ENCODE peak calls at places on chromosomes 6 and 20, in ten cellular contexts. T is tibial artery, R is psoas muscle, U is heart left ventricle, H is ascending aorta, Y is pancreas, P is hepatocyte, I is cardiac muscle cell, S is WERI-Rb-1, G is right lobe of liver. F is an unnamed sample.

GRCh38 chr6:56430629-56431600 is 183.5 kb upstream of the COL21A1 start:
- DNase-seq in H (no peak), G (no peak), S (no peak), R (no peak), Y (peak), P (no peak), U (no peak), T (no peak), I (no peak), F (no peak)

GRCh38 chr6:155093430-155093829 is 98.3 kb downstream of the TIAM2 start:
- DNase-seq in T (no peak), S (no peak), U (no peak), H (no peak), R (no peak), G (no peak), I (no peak), P (no peak), Y (no peak), F (no peak)

GRCh38 chr6:109878291-109878690 is 99.8 kb upstream of the GPR6 start:
- DNase-seq in Y (no peak), T (no peak), U (no peak), I (no peak), G (no peak), S (no peak), H (no peak), P (no peak), R (no peak), F (no peak)

GRCh38 chr6:136371951-136372350 is 82.3 kb upstream of the BCLAF1 start:
- DNase-seq in S (no peak), U (no peak), R (no peak), G (no peak), Y (no peak), P (no peak), H (no peak), T (no peak), I (no peak), F (no peak)

GRCh38 chr6:127518212-127518709 is 874 bp downstream of the MTCL3 start:
- DNase-seq in G (no peak), P (no peak), I (no peak), H (no peak), Y (no peak), R (no peak), S (peak), U (no peak), T (no peak), F (no peak)

GRCh38 chr6:144566868-144567615 is 281.9 kb downstream of the UTRN start:
- DNase-seq in P (no peak), G (no peak), R (no peak), I (no peak), U (no peak), H (no peak), T (no peak), Y (no peak), S (no peak), F (no peak)

GRCh38 chr6:109457596-109457996 is 2.0 kb upstream of the MICAL1 start:
- DNase-seq in R (no peak), I (no peak), U (no peak), T (no peak), H (no peak), G (no peak), S (no peak), Y (no peak), P (no peak), F (no peak)

GRCh38 chr6:111210074-111210729 is 122.9 kb downstream of the SLC16A10 start:
- DNase-seq in R (no peak), P (peak), U (no peak), G (no peak), S (peak), I (peak), T (no peak), H (no peak), Y (no peak), F (peak)

GRCh38 chr20:53608456-53609413 is 15.1 kb upstream of the ZNF217 start:
- DNase-seq in S (no peak), P (peak), T (peak), H (no peak), Y (peak), G (no peak), U (peak), I (no peak), R (no peak), F (no peak)

GRCh38 chr6:138162947-138163569 is 1.3 kb downstream of the ARFGEF3 start:
- DNase-seq in Y (no peak), G (no peak), H (no peak), P (no peak), U (no peak), R (no peak), T (no peak), I (no peak), S (no peak), F (no peak)

GRCh38 chr6:163180874-163181541 is 233.5 kb upstream of the QKI start:
- DNase-seq in S (no peak), H (peak), R (peak), I (peak), Y (no peak), T (peak), P (peak), G (peak), U (peak), F (peak)

GRCh38 chr20:42152570-42152969 is 534.4 kb upstream of the CHD6 start:
- DNase-seq in I (no peak), G (no peak), T (no peak), R (no peak), Y (no peak), S (no peak), H (no peak), U (no peak), P (no peak), F (no peak)

GRCh38 chr6:3977875-3978711 is 100.8 kb downstream of the FAM217A start:
- DNase-seq in T (peak), U (peak), Y (no peak), I (peak), R (peak), S (peak), G (no peak), P (peak), H (peak), F (peak)

GRCh38 chr20:63837475-63837874 is 6.4 kb upstream of the ZBTB46 start:
- DNase-seq in U (no peak), G (no peak), S (no peak), R (no peak), H (no peak), P (no peak), I (no peak), Y (no peak), T (no peak), F (no peak)

GRCh38 chr20:41169791-41170351 is 32.5 kb downstream of the PLCG1 start:
- DNase-seq in G (peak), I (no peak), T (peak), H (peak), Y (no peak), S (no peak), U (peak), P (no peak), R (no peak), F (peak)

GRCh38 chr20:56752274-56752673 is 123.2 kb downstream of the TFAP2C start:
- DNase-seq in Y (no peak), I (no peak), R (no peak), S (no peak), G (no peak), U (no peak), H (no peak), P (no peak), T (no peak), F (no peak)

GRCh38 chr6:16822975-16823374 is 61.7 kb upstream of the ATXN1 start:
- DNase-seq in U (no peak), I (no peak), T (no peak), Y (no peak), P (no peak), S (no peak), H (no peak), G (no peak), R (no peak), F (no peak)

GRCh38 chr20:57514273-57514751 is 10.6 kb downstream of the CTCFL start:
- DNase-seq in U (peak), G (peak), Y (peak), P (peak), T (peak), I (peak), R (peak), H (peak), S (peak), F (peak)

GRCh38 chr6:16800942-16801341 is 39.7 kb upstream of the ATXN1 start:
- DNase-seq in H (no peak), I (peak), P (no peak), R (no peak), Y (no peak), T (no peak), G (no peak), S (no peak), U (no peak), F (peak)

GRCh38 chr6:149846321-149846720 is 17.8 kb downstream of the LRP11 start:
- DNase-seq in Y (no peak), P (no peak), I (no peak), R (peak), U (no peak), S (no peak), H (no peak), G (no peak), T (no peak), F (peak)

GRCh38 chr6:96391776-96392175 is 129.8 kb upstream of the UFL1 start:
- DNase-seq in I (peak), Y (peak), R (no peak), U (no peak), P (peak), S (peak), G (no peak), H (no peak), T (no peak), F (no peak)

GRCh38 chr6:165799736-165800135 is 136.7 kb upstream of the PDE10A start:
- DNase-seq in T (no peak), U (peak), Y (no peak), P (no peak), G (no peak), H (no peak), R (no peak), I (no peak), S (no peak), F (peak)

DNA sequence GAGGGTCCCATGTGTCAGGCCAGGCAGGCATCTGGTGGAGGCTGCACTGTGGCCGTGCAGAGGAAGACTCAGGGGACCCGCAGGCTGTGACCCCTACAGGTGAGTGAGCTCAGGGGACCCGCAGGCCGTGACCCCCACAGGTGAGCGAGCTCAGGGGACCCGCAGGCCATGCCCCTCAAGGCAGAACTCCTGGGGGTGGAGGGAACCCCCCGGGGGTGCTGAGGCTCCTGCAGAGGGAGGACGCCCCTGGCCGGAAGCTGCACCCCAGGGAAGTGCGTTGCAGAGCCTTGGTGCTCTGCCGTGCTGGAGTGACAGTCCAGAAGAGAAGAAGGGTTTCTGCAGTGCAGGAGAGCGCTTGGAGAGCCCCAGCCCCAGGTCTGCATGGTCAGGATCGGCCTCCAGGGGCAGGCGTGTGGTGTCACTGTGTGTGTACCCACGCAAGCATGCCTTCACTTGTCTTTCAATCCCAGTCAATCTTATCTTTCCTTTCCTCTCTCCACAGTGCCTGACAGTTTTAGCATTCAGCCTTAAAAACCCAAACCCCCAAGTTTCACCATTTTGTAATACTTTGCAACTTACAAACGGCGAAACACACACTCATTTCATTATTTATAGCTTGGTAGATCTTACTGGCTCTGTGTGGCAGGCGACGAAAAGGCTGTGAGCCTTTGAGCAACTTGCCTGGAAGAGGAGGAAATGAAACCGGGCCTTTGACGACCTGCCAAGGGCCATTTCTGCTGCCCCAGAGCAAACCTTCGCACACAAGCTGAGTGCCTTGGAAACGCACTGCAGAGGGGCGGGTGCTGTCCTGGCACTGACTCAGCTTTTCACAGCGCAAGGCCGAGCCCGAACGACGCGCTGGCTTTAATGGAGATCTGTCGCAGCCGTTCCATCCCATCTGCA is 101.4 kb upstream of the AGPAT4 start:
- DNase-seq in I (peak), U (peak), R (peak), G (no peak), H (peak), T (peak), S (no peak), P (no peak), Y (peak), F (no peak)
- TF ChIP-seq CTCF in I (peak), U (no peak), R (peak), G (no peak), H (peak), T (peak), S (peak), P (no peak), Y (no peak), F (peak)

GRCh38 chr20:45101333-45101850 is 465 bp upstream of the KCNS1 start:
- DNase-seq in U (no peak), T (no peak), S (no peak), Y (no peak), P (no peak), I (no peak), H (no peak), G (no peak), R (no peak), F (no peak)

GRCh38 chr20:45097485-45098095 is 3.3 kb downstream of the KCNS1 start:
- DNase-seq in S (no peak), G (no peak), I (no peak), P (no peak), R (no peak), H (no peak), T (no peak), U (no peak), Y (no peak), F (no peak)

GRCh38 chr20:45098096-45098773 is 2.7 kb downstream of the KCNS1 start:
- DNase-seq in Y (no peak), I (peak), S (peak), P (peak), U (no peak), T (no peak), R (no peak), G (no peak), H (no peak), F (peak)

GRCh38 chr20:45103072-45103471 is 2.1 kb upstream of the KCNS1 start:
- DNase-seq in P (no peak), T (no peak), I (no peak), H (no peak), R (no peak), G (no peak), S (no peak), Y (no peak), U (no peak), F (no peak)

GRCh38 chr20:45100563-45101245 is at the start of gene KCNS1:
- DNase-seq in T (no peak), I (peak), H (no peak), R (no peak), Y (peak), P (peak), G (no peak), U (no peak), S (peak), F (peak)
- H3K4me3 ChIP-seq in T (no peak), I (no peak), H (no peak), R (no peak), Y (peak), P (no peak), G (no peak), U (no peak), S (no peak), F (peak)

DNA sequence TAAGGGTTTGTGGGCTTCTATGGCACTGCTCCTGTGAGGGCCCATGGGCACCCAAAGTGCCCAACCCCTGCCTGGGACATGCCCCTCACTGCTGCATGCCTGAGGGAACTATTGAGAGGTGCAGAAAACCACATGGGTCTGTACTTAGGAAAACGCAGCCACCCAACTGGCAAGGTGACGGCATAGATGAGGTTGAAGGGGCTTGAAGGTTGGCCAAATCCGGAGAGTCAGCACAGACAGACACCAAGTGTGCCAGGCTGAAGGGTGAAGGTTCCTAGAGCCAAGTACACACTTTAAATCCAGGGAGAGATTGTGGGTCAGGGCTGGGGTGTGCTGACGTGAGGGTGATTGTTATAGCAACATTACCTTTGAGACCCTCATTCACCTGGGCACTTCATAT is 6.2 kb downstream of the BANF2 start:
- DNase-seq in H (no peak), S (no peak), G (no peak), Y (no peak), U (no peak), T (no peak), R (no peak), I (no peak), P (no peak), F (no peak)
- H3K27ac ChIP-seq in H (no peak), S (no peak), G (no peak), Y (no peak), U (no peak), T (no peak), R (no peak), I (no peak), P (peak), F (no peak)

GRCh38 chr6:36326351-36326995 is 10.2 kb downstream of the BNIP5 start:
- DNase-seq in P (peak), H (no peak), R (no peak), I (no peak), T (no peak), U (no peak), Y (no peak), S (no peak), G (no peak), F (no peak)
- TF ChIP-seq CTCF in P (no peak), H (no peak), R (no peak), I (no peak), T (no peak), U (no peak), Y (no peak), S (no peak), G (no peak), F (no peak)

F was measured in brain microvascular endothelial cell.